ENCODE peak calls at places on chromosome 2, in five cellular contexts. Y is ovary; O is naive thymus-derived CD4-positive, alpha-beta T cell; N is GM12878; V is brain microvascular endothelial cell. I is an unnamed sample.

GRCh38 chr2:35114765-35115164 is 1240.8 kb upstream of the CRIM1 start:
- DNase-seq in Y (no peak), V (no peak), N (no peak), O (no peak), I (no peak)

GRCh38 chr2:44769349-44770005 is 172.0 kb upstream of the SIX3 start:
- DNase-seq in N (no peak), O (no peak), V (no peak), Y (no peak), I (no peak)

GRCh38 chr2:12652723-12653122 is 64.0 kb upstream of the TRIB2 start:
- DNase-seq in O (no peak), Y (no peak), V (no peak), N (no peak), I (no peak)

GRCh38 chr2:10935366-10935918 is 23.7 kb downstream of the KCNF1 start:
- DNase-seq in V (no peak), Y (no peak), N (no peak), O (no peak), I (no peak)

GRCh38 chr2:226063704-226064390 is 664.3 kb downstream of the NYAP2 start:
- DNase-seq in N (no peak), O (no peak), Y (no peak), V (no peak), I (no peak)

GRCh38 chr2:120749506-120750431 is 14.1 kb downstream of the GLI2 start:
- DNase-seq in Y (peak; percentile 37), N (no peak), V (peak; percentile 74), O (no peak), I (peak; percentile 26)

GRCh38 chr2:130920417-130921030 is 83.8 kb downstream of the ARHGEF4 start:
- DNase-seq in O (no peak), V (peak; percentile 68), N (peak; percentile 3), Y (peak; percentile 70), I (peak; percentile 50)

GRCh38 chr2:20997953-20998722 is 45.7 kb downstream of the APOB start:
- DNase-seq in V (no peak), N (no peak), O (no peak), Y (no peak), I (no peak)

GRCh38 chr2:190766581-190766980 is 114.0 kb upstream of the GLS start:
- DNase-seq in N (no peak), Y (no peak), O (no peak), V (no peak), I (no peak)

GRCh38 chr2:195330513-195330956 is 326.5 kb upstream of the SLC39A10 start:
- DNase-seq in V (no peak), N (no peak), O (no peak), Y (no peak), I (no peak)

GRCh38 chr2:52502476-52502860 is 1265.1 kb upstream of the CHAC2 start:
- DNase-seq in O (no peak), V (no peak), N (no peak), Y (no peak), I (no peak)

GRCh38 chr2:202941771-202942170 is 29.7 kb downstream of the CARF start:
- DNase-seq in N (no peak), Y (no peak), O (no peak), V (peak; percentile 49), I (no peak)
- H3K36me3 ChIP-seq in N (no peaks in the 10 kb centered on the region), Y (no peaks in the 10 kb centered on the region), O (peaks cover 9% of the 10 kb centered on the region), V (no peaks in the 10 kb centered on the region), I (peaks cover 10% of the 10 kb centered on the region)

GRCh38 chr2:61876400-61876799 is 12.1 kb downstream of the CCT4 start:
- DNase-seq in N (no peak), O (no peak), Y (no peak), V (no peak), I (no peak)
- H3K36me3 ChIP-seq in N (peaks cover 46% of the 10 kb centered on the region), O (peaks cover 88% of the 10 kb centered on the region), Y (no peaks in the 10 kb centered on the region), V (peaks cover 72% of the 10 kb centered on the region), I (peaks cover 14% of the 10 kb centered on the region)

GRCh38 chr2:54646170-54646927 is 77.1 kb upstream of the EML6 start:
- DNase-seq in Y (no peak), V (no peak), N (no peak), O (no peak), I (no peak)
- H3K36me3 ChIP-seq in Y (no peaks in the 10 kb centered on the region), V (peaks cover 93% of the 10 kb centered on the region), N (peaks cover 69% of the 10 kb centered on the region), O (peaks cover 91% of the 10 kb centered on the region), I (peaks cover 67% of the 10 kb centered on the region)

GRCh38 chr2:59083075-59083792 is 842.1 kb upstream of the FANCL start:
- DNase-seq in Y (no peak), V (no peak), N (no peak), O (no peak), I (no peak)

GRCh38 chr2:59076079-59076619 is 835.0 kb upstream of the FANCL start:
- DNase-seq in Y (no peak), N (no peak), O (no peak), V (no peak), I (no peak)

GRCh38 chr2:59077026-59077425 is 835.9 kb upstream of the FANCL start:
- DNase-seq in N (no peak), Y (no peak), O (no peak), V (no peak), I (no peak)

GRCh38 chr2:59080465-59081181 is 839.5 kb upstream of the FANCL start:
- DNase-seq in V (no peak), O (no peak), N (no peak), Y (no peak), I (no peak)
- H3K36me3 ChIP-seq in V (no peaks in the 10 kb centered on the region), O (no peaks in the 10 kb centered on the region), N (no peaks in the 10 kb centered on the region), Y (no peaks in the 10 kb centered on the region), I (no peaks in the 10 kb centered on the region)

GRCh38 chr2:37647941-37648315 is 23.5 kb downstream of the CDC42EP3 start:
- DNase-seq in N (no peak), O (no peak), Y (no peak), V (no peak), I (no peak)

GRCh38 chr2:37650548-37651101 is 20.8 kb downstream of the CDC42EP3 start:
- DNase-seq in V (no peak), O (no peak), N (no peak), Y (no peak), I (no peak)

GRCh38 chr2:37645836-37646235 is 25.6 kb downstream of the CDC42EP3 start:
- DNase-seq in O (no peak), Y (no peak), V (no peak), N (no peak), I (no peak)

GRCh38 chr2:37649518-37649917 is 21.9 kb downstream of the CDC42EP3 start:
- DNase-seq in Y (no peak), O (no peak), V (no peak), N (no peak), I (no peak)

GRCh38 chr2:37648316-37649011 is 23.0 kb downstream of the CDC42EP3 start:
- DNase-seq in N (no peak), Y (no peak), V (no peak), O (no peak), I (peak; percentile 52)
- H3K36me3 ChIP-seq in N (peaks cover 37% of the 10 kb centered on the region), Y (no peaks in the 10 kb centered on the region), V (peaks cover 46% of the 10 kb centered on the region), O (peaks cover 7% of the 10 kb centered on the region), I (peaks cover 8% of the 10 kb centered on the region)

I was measured in lung.